ENCODE peak calls at places on chromosomes 13 and 19, in six cellular contexts. R is esophagus squamous epithelium, X is breast epithelium, Y is endodermal cell, T is astrocyte, I is DND-41. Q is an unnamed sample.

GRCh38 chr19:4186087-4186993 is 3.9 kb downstream of the ANKRD24 start:
- DNase-seq in Y (peak; percentile 98), X (no peak), T (peak; percentile 15), I (peak; percentile 85), R (no peak), Q (peak; percentile 5)

GRCh38 chr19:51702103-51702753 is 9.1 kb downstream of the SPACA6 start:
- DNase-seq in T (no peak), R (no peak), I (no peak), X (peak; percentile 95), Y (peak; percentile 98), Q (no peak)

GRCh38 chr19:33794578-33795369 is 1.9 kb upstream of the KCTD15 start:
- DNase-seq in R (no peak), Y (peak; percentile 69), X (no peak), T (no peak), I (no peak), Q (no peak)

GRCh38 chr13:73340069-73340468 is 281.3 kb downstream of the KLF5 start:
- DNase-seq in Y (no peak), X (no peak), I (no peak), T (no peak), R (no peak), Q (no peak)

GRCh38 chr13:92175330-92175729 is 776.9 kb downstream of the GPC5 start:
- DNase-seq in Y (peak; percentile 51), I (peak; percentile 26), X (no peak), R (no peak), T (peak; percentile 76), Q (no peak)

GRCh38 chr13:60790620-60791019 is 393.6 kb downstream of the TDRD3 start:
- DNase-seq in R (no peak), Y (peak; percentile 69), X (no peak), T (no peak), I (no peak), Q (no peak)

GRCh38 chr19:12195501-12195860 is 32.6 kb downstream of the ZNF136 start:
- DNase-seq in I (no peak), X (no peak), R (no peak), T (no peak), Y (no peak), Q (no peak)

GRCh38 chr13:21996049-21996448 is 325.2 kb downstream of the FGF9 start:
- DNase-seq in X (no peak), I (no peak), R (no peak), T (no peak), Y (no peak), Q (no peak)

GRCh38 chr19:55353803-55354697 is 469 bp downstream of the COX6B2 start:
- DNase-seq in X (peak; percentile 48), I (no peak), Y (peak; percentile 94), T (no peak), R (no peak), Q (no peak)

GRCh38 chr19:55443045-55443823 is at the start of gene SHISA7:
- DNase-seq in T (no peak), I (peak; percentile 51), X (no peak), Y (no peak), R (no peak), Q (no peak)

GRCh38 chr13:101967216-101967615 is 434.6 kb downstream of the FGF14 start:
- DNase-seq in R (no peak), I (no peak), X (no peak), Y (no peak), T (no peak), Q (no peak)
- H3K4me3 ChIP-seq in R (no peak overlapping the region), I (no peak overlapping the region), X (no peak overlapping the region), Y (no peak overlapping the region), T (no peak overlapping the region), Q (no peak overlapping the region)

DNA sequence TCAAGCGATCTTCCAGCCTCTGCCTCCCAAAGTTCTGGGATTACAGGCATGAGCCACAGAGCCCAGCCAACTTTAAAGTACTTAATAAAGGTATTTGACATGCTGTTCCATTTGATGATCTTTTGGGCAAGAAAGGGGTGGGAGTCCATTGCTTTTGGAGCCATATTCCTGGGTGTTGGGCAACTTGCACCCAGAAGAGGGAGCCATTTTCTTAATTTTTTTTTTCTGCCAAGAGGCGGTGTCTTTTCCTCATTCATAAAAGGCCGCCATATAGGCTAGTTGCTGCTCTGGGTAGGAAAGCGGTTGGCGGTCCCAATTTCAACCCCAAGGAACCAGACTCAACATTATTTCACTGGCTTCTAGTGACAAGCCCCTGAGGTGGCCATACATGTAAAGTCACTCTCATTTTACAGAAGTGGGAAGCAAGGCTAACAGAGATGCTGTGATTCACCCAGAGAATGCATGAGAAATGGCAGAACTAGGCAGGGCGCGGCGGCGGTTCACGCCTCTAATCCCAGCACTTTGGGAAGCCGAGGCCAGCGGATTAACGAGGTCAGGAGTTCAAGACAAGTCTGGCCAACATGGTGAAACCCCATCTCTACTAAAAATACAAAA is 139.6 kb downstream of the CACNA1A start:
- DNase-seq in T (peak; percentile 5), I (no peak), Y (peak; percentile 68), R (no peak), X (no peak), Q (no peak)
- TF ChIP-seq CTCF in T (peak; percentile 65), I (peak; percentile 39), Y (peak; percentile 77), R (no peak), X (no peak), Q (peak; percentile 52)

GRCh38 chr13:31372454-31372853 is 172.7 kb downstream of the B3GLCT start:
- DNase-seq in T (no peak), I (no peak), R (no peak), X (no peak), Y (no peak), Q (no peak)
- H3K27me3 ChIP-seq in T (no peaks in the 10 kb centered on the region), I (peaks cover 13% of the 10 kb centered on the region), R (no peaks in the 10 kb centered on the region), X (no peaks in the 10 kb centered on the region), Y (no peaks in the 10 kb centered on the region), Q (no peaks in the 10 kb centered on the region)

DNA sequence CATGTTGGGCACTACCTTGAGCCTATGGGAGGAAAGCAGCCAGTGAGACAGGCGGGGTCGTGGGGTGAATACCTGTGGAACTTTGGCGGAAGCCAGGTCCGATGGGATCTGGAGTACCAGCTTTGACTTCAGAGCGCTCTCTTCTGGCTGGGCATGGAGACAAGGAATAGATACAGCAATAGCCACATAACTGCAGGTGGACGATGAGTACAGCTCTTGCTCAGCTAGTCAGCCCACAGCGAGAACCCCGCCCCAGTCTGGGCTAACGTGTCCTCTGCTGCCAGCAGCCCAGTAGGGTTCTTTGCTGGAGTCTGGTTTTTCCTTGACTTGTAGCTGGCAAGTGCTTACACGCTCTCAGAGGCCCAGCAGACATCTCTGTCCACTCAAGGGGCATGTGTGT is 83.4 kb downstream of the SIPA1L3 start:
- DNase-seq in X (peak; percentile 72), I (no peak), Y (peak; percentile 68), R (no peak), T (no peak), Q (no peak)
- H3K4me3 ChIP-seq in X (no peak overlapping the region), I (no peak overlapping the region), Y (no peak overlapping the region), R (no peak overlapping the region), T (no peak overlapping the region), Q (no peak overlapping the region)

GRCh38 chr13:83340170-83340569 is 542.1 kb downstream of the SLITRK1 start:
- DNase-seq in I (no peak), Y (no peak), T (no peak), R (no peak), X (no peak), Q (no peak)
- TF ChIP-seq CTCF in I (peak; percentile 21), Y (no peak), T (no peak), R (no peak), X (no peak), Q (no peak)

GRCh38 chr19:9014809-9015208 is 4.6 kb upstream of the MUC16 start:
- DNase-seq in R (no peak), T (no peak), I (no peak), X (no peak), Y (no peak), Q (no peak)

GRCh38 chr19:9011875-9012274 is 1.7 kb upstream of the MUC16 start:
- DNase-seq in Y (no peak), R (no peak), X (no peak), T (no peak), I (no peak), Q (no peak)

GRCh38 chr19:9010693-9011092 is 484 bp upstream of the MUC16 start:
- DNase-seq in R (no peak), I (no peak), T (no peak), Y (no peak), X (no peak), Q (no peak)

GRCh38 chr19:9009935-9010651 is at the start of gene MUC16:
- DNase-seq in Y (peak; percentile 66), R (no peak), X (no peak), T (no peak), I (no peak), Q (no peak)

GRCh38 chr19:9013988-9014387 is 3.8 kb upstream of the MUC16 start:
- DNase-seq in I (no peak), Y (no peak), X (no peak), T (no peak), R (no peak), Q (no peak)
- H3K27me3 ChIP-seq in I (no peaks in the 10 kb centered on the region), Y (no peaks in the 10 kb centered on the region), X (peaks cover 25% of the 10 kb centered on the region), T (no peaks in the 10 kb centered on the region), R (no peaks in the 10 kb centered on the region), Q (no peaks in the 10 kb centered on the region)

DNA sequence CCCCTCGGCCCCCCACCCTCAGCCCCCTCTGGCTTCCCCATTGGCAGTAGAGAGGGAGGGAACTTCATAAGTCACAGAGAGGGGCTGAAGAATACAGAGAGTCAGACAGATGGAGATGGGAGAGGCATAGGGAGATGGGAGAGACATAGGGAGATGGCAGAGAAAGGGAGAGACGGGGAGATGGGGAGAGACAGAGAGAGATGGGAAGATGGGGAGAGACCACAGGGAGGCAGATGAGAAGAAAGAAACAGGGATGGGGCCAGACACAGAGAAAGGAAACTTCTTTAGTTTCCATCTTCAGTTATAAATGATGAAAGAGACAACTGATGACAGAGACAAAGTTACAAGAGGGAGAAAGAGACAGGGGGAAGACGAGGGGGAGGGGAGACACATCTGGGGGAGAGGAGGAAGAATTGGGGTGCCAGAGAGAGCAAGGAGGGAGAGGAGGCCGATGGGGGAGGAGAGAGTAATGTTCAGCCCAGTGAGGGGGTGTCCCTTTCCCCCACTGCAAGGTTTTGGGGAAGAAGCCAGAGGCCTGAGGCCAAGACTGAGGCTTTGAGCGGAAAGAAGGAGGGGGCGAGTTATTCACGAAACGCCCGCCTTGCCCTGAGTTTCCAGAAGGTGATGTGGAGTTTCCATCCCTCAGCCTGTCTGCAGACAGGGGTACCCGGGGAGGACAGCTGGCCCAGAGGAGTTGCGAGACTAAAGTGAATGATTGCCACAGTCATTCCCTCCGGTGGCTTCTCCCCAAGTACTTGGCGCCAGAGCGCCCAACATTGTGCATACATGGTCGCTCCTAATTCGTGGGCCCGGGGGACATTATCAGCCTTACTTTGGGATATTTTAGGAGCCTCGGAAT is 692 bp upstream of the PPAN start:
- DNase-seq in I (no peak), T (no peak), X (no peak), Y (no peak), R (no peak), Q (no peak)
- H3K4me3 ChIP-seq in I (no peak overlapping the region), T (no peak overlapping the region), X (peak overlapping the region; percentile 92), Y (peak overlapping the region; percentile 90), R (peak overlapping the region; percentile 89), Q (no peak overlapping the region)

GRCh38 chr13:98405107-98405571 is 171.8 kb downstream of the STK24 start:
- DNase-seq in T (peak; percentile 10), Y (peak; percentile 70), X (no peak), R (no peak), I (no peak), Q (no peak)
- TF ChIP-seq CTCF in T (no peak), Y (no peak), X (no peak), R (no peak), I (no peak), Q (no peak)

GRCh38 chr13:53281677-53282076 is 253.1 kb downstream of the OLFM4 start:
- DNase-seq in I (no peak), T (no peak), Y (no peak), R (no peak), X (no peak), Q (no peak)
- H3K27me3 ChIP-seq in I (no peaks in the 10 kb centered on the region), T (no peaks in the 10 kb centered on the region), Y (peaks cover 73% of the 10 kb centered on the region), R (no peaks in the 10 kb centered on the region), X (peaks cover 4% of the 10 kb centered on the region), Q (no peaks in the 10 kb centered on the region)